ENCODE peak calls at places on chromosomes 5 and 9, in six cellular contexts. G is DMS79, R is C1 segment of cervical spinal cord, F is mesenchymal stem cell, L is adrenal gland, I is hepatocyte. X is an unnamed sample.

GRCh38 chr5:103232393-103232999 is 26.1 kb upstream of the MACIR start:
- DNase-seq in L (peak), G (no peak), F (peak), R (no peak), I (peak), X (peak)

GRCh38 chr5:28400076-28400475 is 1361.7 kb upstream of the CDH9 start:
- DNase-seq in I (no peak), F (no peak), G (no peak), R (no peak), L (no peak), X (no peak)

GRCh38 chr9:37706290-37706689 is 47.3 kb upstream of the TRMT10B start:
- DNase-seq in I (no peak), L (no peak), R (no peak), F (peak), G (no peak), X (no peak)

GRCh38 chr5:44334622-44335021 is 54.6 kb downstream of the FGF10 start:
- DNase-seq in R (no peak), L (no peak), F (no peak), I (no peak), G (no peak), X (no peak)

GRCh38 chr5:172769324-172769597 is 1.7 kb downstream of the DUSP1 start:
- DNase-seq in R (no peak), L (no peak), I (no peak), F (no peak), G (no peak), X (no peak)

GRCh38 chr9:86500667-86501435 is 146.6 kb upstream of the TUT7 start:
- DNase-seq in L (no peak), R (no peak), F (peak), G (no peak), I (no peak), X (peak)

GRCh38 chr9:133731876-133732321 is 6.3 kb downstream of the SARDH start:
- DNase-seq in L (no peak), R (no peak), G (peak), F (peak), I (peak), X (peak)

GRCh38 chr5:36696059-36696673 is 89.8 kb downstream of the SLC1A3 start:
- DNase-seq in I (peak), L (peak), R (peak), G (no peak), F (peak), X (peak)

GRCh38 chr5:74141053-74141452 is 499.5 kb downstream of the ENC1 start:
- DNase-seq in R (no peak), I (no peak), F (no peak), G (no peak), L (no peak), X (no peak)

GRCh38 chr9:89458768-89459496 is 39.0 kb downstream of the SEMA4D start:
- DNase-seq in F (no peak), G (no peak), I (no peak), R (no peak), L (no peak), X (no peak)

GRCh38 chr9:36126016-36126786 is 10.3 kb upstream of the GLIPR2 start:
- DNase-seq in R (no peak), I (no peak), L (no peak), F (no peak), G (no peak), X (no peak)

GRCh38 chr5:106269252-106269843 is 1401.4 kb downstream of the EFNA5 start:
- DNase-seq in L (no peak), F (peak), G (no peak), I (peak), R (no peak), X (peak)

GRCh38 chr9:16671591-16672137 is 198.8 kb downstream of the BNC2 start:
- DNase-seq in L (no peak), G (no peak), I (no peak), R (no peak), F (peak), X (peak)

GRCh38 chr5:15008476-15008875 is 136.9 kb upstream of the ANKH start:
- DNase-seq in L (peak), I (peak), R (peak), G (no peak), F (peak), X (peak)

GRCh38 chr5:133319905-133320520 is 268.2 kb downstream of the HSPA4 start:
- DNase-seq in F (no peak), L (no peak), R (no peak), G (no peak), I (no peak), X (no peak)

GRCh38 chr9:93683331-93684134 is 107.1 kb downstream of the PHF2 start:
- DNase-seq in R (no peak), I (no peak), L (no peak), G (no peak), F (no peak), X (no peak)

GRCh38 chr5:139836469-139837208 is 41.0 kb downstream of the PSD2 start:
- DNase-seq in F (no peak), R (no peak), L (no peak), I (no peak), G (no peak), X (no peak)

GRCh38 chr9:113370806-113371325 is 5.9 kb downstream of the HDHD3 start:
- DNase-seq in R (no peak), L (no peak), G (peak), I (no peak), F (no peak), X (no peak)

GRCh38 chr5:148897842-148898241 is 71.4 kb downstream of the ADRB2 start:
- DNase-seq in R (no peak), L (no peak), F (no peak), G (no peak), I (no peak), X (no peak)

GRCh38 chr5:139966856-139967255 is 76.2 kb downstream of the NRG2 start:
- DNase-seq in L (no peak), R (no peak), G (no peak), I (no peak), F (no peak), X (no peak)

GRCh38 chr9:125906144-125906543 is 159.0 kb downstream of the PBX3 start:
- DNase-seq in R (no peak), L (no peak), I (no peak), G (no peak), F (peak), X (peak)

GRCh38 chr5:96718635-96719077 is 56.5 kb downstream of the CAST start:
- DNase-seq in L (peak), G (peak), F (no peak), R (no peak), I (no peak), X (no peak)

X was measured in fibroblast of villous mesenchyme.